ENCODE peak calls at places on chromosomes 5 and 9, in eight cellular contexts. X is body of pancreas, E is IMR-90, I is breast epithelium, B is transverse colon, Z is ovary, U is gastrocnemius medialis, A is esophagus squamous epithelium. S is an unnamed sample.

GRCh38 chr9:137665697-137666504 is 47.1 kb downstream of the EHMT1 start:
- DNase-seq in U (no peak), Z (peak; percentile 66), E (no peak), I (no peak), X (no peak), A (no peak), B (no peak), S (no peak)

GRCh38 chr9:105127863-105128220 is 116.6 kb upstream of the SLC44A1 start:
- DNase-seq in I (no peak), A (no peak), B (no peak), U (no peak), Z (no peak), E (peak; percentile 25), X (no peak), S (no peak)

GRCh38 chr9:87464110-87464991 is 33.3 kb upstream of the DAPK1 start:
- DNase-seq in I (no peak), E (no peak), X (no peak), A (no peak), Z (no peak), B (no peak), U (no peak), S (peak; percentile 32)

GRCh38 chr5:42228279-42228678 is 195.0 kb upstream of the GHR start:
- DNase-seq in Z (no peak), E (no peak), A (no peak), U (no peak), B (no peak), X (no peak), I (no peak), S (no peak)

GRCh38 chr9:123669355-123669754 is 260.6 kb downstream of the DENND1A start:
- DNase-seq in A (no peak), X (no peak), Z (no peak), U (no peak), I (no peak), B (no peak), E (no peak), S (no peak)

GRCh38 chr9:109953813-109954489 is 174.0 kb downstream of the PALM2AKAP2 start:
- DNase-seq in I (no peak), B (no peak), U (no peak), A (no peak), E (no peak), Z (no peak), X (no peak), S (no peak)

GRCh38 chr5:180636016-180636402 is 13.4 kb downstream of the FLT4 start:
- DNase-seq in A (no peak), E (no peak), U (no peak), I (no peak), Z (no peak), X (no peak), B (no peak), S (no peak)

GRCh38 chr5:178236685-178237084 is 4.1 kb upstream of the PHYKPL start:
- DNase-seq in U (peak; percentile 80), A (no peak), X (peak; percentile 70), I (peak; percentile 69), E (no peak), Z (no peak), B (no peak), S (no peak)

GRCh38 chr5:176535655-176536131 is 1.5 kb downstream of the RNF44 start:
- DNase-seq in A (no peak), E (no peak), X (peak; percentile 48), Z (peak; percentile 46), B (no peak), I (no peak), U (no peak), S (no peak)

GRCh38 chr5:13739462-13739861 is 205.0 kb downstream of the DNAH5 start:
- DNase-seq in B (no peak), E (no peak), U (no peak), Z (no peak), A (no peak), X (no peak), I (no peak), S (no peak)

GRCh38 chr5:174599992-174600391 is 124.4 kb upstream of the MSX2 start:
- DNase-seq in I (no peak), X (no peak), U (no peak), B (no peak), E (no peak), A (no peak), Z (no peak), S (no peak)

GRCh38 chr9:109753308-109753707 is 26.7 kb upstream of the PALM2AKAP2 start:
- DNase-seq in X (no peak), Z (no peak), B (no peak), A (no peak), E (no peak), I (no peak), U (no peak), S (no peak)

GRCh38 chr5:43192558-43193170 is 639 bp downstream of the NIM1K start:
- DNase-seq in A (no peak), B (peak; percentile 16), U (peak; percentile 4), I (no peak), E (peak; percentile 27), Z (peak; percentile 27), X (peak; percentile 44), S (no peak)

GRCh38 chr5:124628251-124628650 is 118.2 kb downstream of the ZNF608 start:
- DNase-seq in B (no peak), E (peak; percentile 42), U (no peak), X (no peak), I (no peak), Z (no peak), A (no peak), S (no peak)

GRCh38 chr5:72412283-72413055 is 92.3 kb downstream of the PTCD2 start:
- DNase-seq in B (no peak), E (peak; percentile 65), A (no peak), Z (no peak), I (no peak), X (no peak), U (no peak), S (no peak)
- TF ChIP-seq CTCF in B (no peak), E (peak; percentile 51), A (no peak), Z (no peak), I (no peak), X (no peak), U (no peak), S (no peak)

DNA sequence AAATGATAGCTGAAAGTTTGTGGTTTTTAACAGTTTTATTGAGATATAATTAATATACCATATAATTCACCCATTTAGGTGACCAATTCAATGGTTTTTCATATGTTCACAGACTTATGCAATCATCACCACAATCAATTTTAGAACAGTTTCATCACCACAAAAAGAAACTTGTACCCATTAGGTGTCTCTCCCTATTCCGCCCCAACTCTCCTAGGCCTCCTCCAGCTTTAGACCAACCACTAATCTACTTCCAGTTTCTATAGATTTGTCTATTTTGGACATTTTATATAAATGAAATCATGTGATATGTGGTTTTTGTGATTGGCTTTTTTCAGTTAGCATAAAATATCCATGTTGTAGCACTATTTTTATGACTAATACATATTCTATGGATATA is 38.6 kb downstream of the YTHDC2 start:
- DNase-seq in Z (no peak), X (no peak), U (no peak), I (no peak), B (no peak), E (no peak), A (no peak), S (no peak)
- TF ChIP-seq POLR2A in Z (no peak), X (no peak), U (no peak), I (no peak), B (no peak), E (no peak), A (no peak), S (no peak)

GRCh38 chr5:129096382-129096991 is 1.9 kb downstream of the ISOC1 start:
- DNase-seq in B (no peak), E (no peak), Z (no peak), X (no peak), I (no peak), A (no peak), U (no peak), S (no peak)

GRCh38 chr5:129099184-129099570 is 4.6 kb downstream of the ISOC1 start:
- DNase-seq in A (no peak), X (no peak), I (no peak), B (no peak), Z (no peak), E (peak; percentile 8), U (no peak), S (no peak)

GRCh38 chr5:129101794-129102193 is 7.2 kb downstream of the ISOC1 start:
- DNase-seq in U (no peak), B (no peak), Z (no peak), E (no peak), X (no peak), A (no peak), I (no peak), S (no peak)

GRCh38 chr5:129097498-129098296 is 3.1 kb downstream of the ISOC1 start:
- DNase-seq in Z (no peak), U (no peak), E (no peak), X (peak; percentile 24), I (no peak), B (no peak), A (no peak), S (peak; percentile 27)

DNA sequence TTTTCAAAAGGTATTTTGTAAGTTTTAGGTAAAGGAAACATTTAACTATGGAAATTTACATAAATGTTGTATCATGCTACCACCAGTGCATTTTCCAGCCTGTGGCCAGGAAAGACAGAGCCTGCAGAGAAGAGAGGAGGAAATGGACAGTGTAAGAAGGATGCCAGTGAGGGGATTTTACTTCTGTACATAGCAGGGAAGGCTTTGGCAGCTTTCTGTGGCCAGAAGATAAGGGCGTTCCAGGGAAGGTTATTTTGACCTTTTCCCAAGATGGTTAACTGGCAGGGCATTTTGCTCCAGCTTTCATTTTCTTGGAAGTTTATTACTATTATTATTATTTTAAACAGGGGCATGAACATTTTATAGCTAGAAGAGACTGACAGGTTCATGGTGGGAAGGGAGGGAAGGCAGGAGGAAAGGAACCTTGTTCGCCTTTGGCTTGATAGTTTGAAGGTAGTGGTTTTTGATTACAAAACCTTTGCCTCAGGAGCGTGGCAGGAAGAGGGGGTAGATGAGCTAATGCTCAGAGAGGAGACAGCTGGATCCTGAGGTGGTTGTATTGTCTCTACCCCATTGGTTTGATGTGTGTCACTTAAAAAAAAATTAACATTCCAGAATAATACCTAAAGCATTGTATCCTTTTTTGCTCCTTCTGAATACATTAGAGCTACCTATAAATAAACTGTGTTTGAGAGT is 4.1 kb downstream of the ISOC1 start:
- DNase-seq in X (no peak), A (no peak), I (no peak), E (no peak), U (no peak), Z (no peak), B (no peak), S (no peak)
- H3K4me3 ChIP-seq in X (no peak overlapping the region), A (no peak overlapping the region), I (no peak overlapping the region), E (no peak overlapping the region), U (peak overlapping the region; percentile 7), Z (peak overlapping the region; percentile 10), B (no peak overlapping the region), S (no peak overlapping the region)

GRCh38 chr9:127273350-127273749 is 8.8 kb downstream of the GARNL3 start:
- DNase-seq in U (no peak), B (no peak), I (no peak), E (no peak), A (no peak), X (no peak), Z (no peak), S (no peak)

GRCh38 chr9:127278372-127278771 is 13.8 kb downstream of the GARNL3 start:
- DNase-seq in I (no peak), B (no peak), A (no peak), U (no peak), E (no peak), Z (no peak), X (no peak), S (no peak)

GRCh38 chr9:127277770-127278169 is 13.2 kb downstream of the GARNL3 start:
- DNase-seq in X (no peak), E (no peak), A (no peak), Z (no peak), I (no peak), B (no peak), U (no peak), S (no peak)

GRCh38 chr9:127279717-127280285 is 15.2 kb downstream of the GARNL3 start:
- DNase-seq in U (no peak), Z (no peak), I (no peak), B (no peak), E (no peak), X (peak; percentile 14), A (no peak), S (no peak)

GRCh38 chr9:127277099-127277498 is 12.5 kb downstream of the GARNL3 start:
- DNase-seq in E (no peak), A (no peak), X (no peak), I (no peak), U (no peak), B (no peak), Z (no peak), S (no peak)
- TF ChIP-seq CTCF in E (no peak), A (no peak), X (no peak), I (no peak), U (no peak), B (no peak), Z (no peak), S (no peak)

S was measured in lower leg skin.